ENCODE peak calls at places on chromosome 14, in five cellular contexts. A, C, Z, J and K are unnamed samples.
A peak's percentile ranks its signal among the peaks of the same experiment; 100 is the strongest.

GRCh38 chr14:21965042-21965441 is 291.4 kb upstream of the OR4E1 start:
- DNase-seq in Z (no peak), C (no peak), J (no peak), A (no peak), K (no peak)

GRCh38 chr14:61403411-61403810 is 82.0 kb downstream of the PRKCH start:
- DNase-seq in A (no peak), C (no peak), Z (no peak), J (no peak), K (no peak)

GRCh38 chr14:75702107-75702506 is 41.1 kb downstream of the TTLL5 start:
- DNase-seq in C (no peak), Z (no peak), A (no peak), J (no peak), K (no peak)

GRCh38 chr14:75088566-75089373 is 19.3 kb downstream of the ZC2HC1C start:
- DNase-seq in J (peak; percentile 21), C (peak; percentile 89), A (peak; percentile 66), Z (peak; percentile 51), K (peak; percentile 4)

GRCh38 chr14:75229576-75229922 is 49.1 kb upstream of the FOS start:
- DNase-seq in A (no peak), C (no peak), Z (no peak), J (no peak), K (no peak)

GRCh38 chr14:104335176-104335575 is 196.8 kb downstream of the KIF26A start:
- DNase-seq in A (no peak), C (no peak), Z (no peak), J (no peak), K (no peak)

GRCh38 chr14:20632831-20633771 is 8.4 kb downstream of the OR6S1 start:
- DNase-seq in J (peak; percentile 20), A (peak; percentile 76), Z (peak; percentile 36), C (peak; percentile 97), K (no peak)

GRCh38 chr14:52877628-52878027 is 73.2 kb downstream of the FERMT2 start:
- DNase-seq in A (peak; percentile 19), J (no peak), C (no peak), Z (no peak), K (no peak)

GRCh38 chr14:34331728-34332623 is 130.1 kb downstream of the SPTSSA start:
- DNase-seq in J (no peak), Z (peak; percentile 37), C (peak; percentile 85), A (peak; percentile 37), K (peak; percentile 10)

GRCh38 chr14:59484611-59485174 is 376 bp downstream of the JKAMP start:
- DNase-seq in A (no peak), C (no peak), Z (no peak), J (no peak), K (no peak)

GRCh38 chr14:22991852-22992251 is 9.5 kb upstream of the AJUBA start:
- DNase-seq in Z (no peak), J (no peak), C (no peak), A (no peak), K (no peak)

GRCh38 chr14:100914597-100915021 is 11.1 kb upstream of the RTL1 start:
- DNase-seq in C (no peak), Z (no peak), A (no peak), J (no peak), K (no peak)

GRCh38 chr14:80637726-80638619 is 303.6 kb downstream of the CEP128 start:
- DNase-seq in A (peak; percentile 6), C (no peak), J (no peak), Z (no peak), K (no peak)

GRCh38 chr14:106872619-106873446 is 1346.5 kb downstream of the TMEM121 start:
- DNase-seq in A (no peak), C (peak; percentile 3), J (no peak), Z (no peak), K (peak; percentile 0)

GRCh38 chr14:68342216-68342615 is 450.7 kb downstream of the ZFP36L1 start:
- DNase-seq in A (no peak), J (no peak), C (no peak), Z (no peak), K (no peak)

GRCh38 chr14:104184911-104185499 is 46.6 kb downstream of the KIF26A start:
- DNase-seq in A (no peak), Z (no peak), C (no peak), J (no peak), K (no peak)

GRCh38 chr14:78403278-78403815 is 233.2 kb downstream of the NRXN3 start:
- DNase-seq in C (peak; percentile 21), A (no peak), J (no peak), Z (no peak), K (no peak)

GRCh38 chr14:50932159-50932558 is 12.1 kb downstream of the PYGL start:
- DNase-seq in Z (no peak), C (no peak), A (no peak), J (no peak), K (no peak)